ENCODE peak calls at places on chromosomes 1 and 21, in six cellular contexts. V is AG09319, E is progenitor cell of endocrine pancreas, L is Peyer's patch, J is HFF-Myc, Q is neural crest cell. X is an unnamed sample.

GRCh38 chr1:20521960-20522861 is 14.3 kb upstream of the MUL1 start:
- DNase-seq in V (peak; percentile 30), E (peak; percentile 76), L (peak; percentile 57), J (peak; percentile 53), Q (peak; percentile 93), X (peak; percentile 87)

GRCh38 chr1:154263465-154264332 is 8.7 kb upstream of the HAX1 start:
- DNase-seq in V (no peak), E (no peak), L (no peak), J (no peak), Q (no peak), X (no peak)

GRCh38 chr1:33612877-33613487 is 140.5 kb downstream of the ZSCAN20 start:
- DNase-seq in V (peak; percentile 31), E (peak; percentile 64), L (no peak), J (peak; percentile 47), Q (peak; percentile 75), X (peak; percentile 80)

GRCh38 chr1:176696109-176696508 is 233.1 kb downstream of the PAPPA2 start:
- DNase-seq in V (no peak), E (no peak), L (no peak), J (no peak), Q (no peak), X (peak; percentile 42)

GRCh38 chr1:6465461-6466005 is 440 bp downstream of the TNFRSF25 start:
- DNase-seq in V (no peak), E (no peak), L (no peak), J (no peak), Q (no peak), X (no peak)

GRCh38 chr1:21523297-21523813 is 14.1 kb downstream of the ALPL start:
- DNase-seq in V (no peak), E (no peak), L (no peak), J (no peak), Q (no peak), X (no peak)

GRCh38 chr1:157348538-157349480 is 203.5 kb downstream of the FCRL5 start:
- DNase-seq in V (no peak), E (no peak), L (no peak), J (no peak), Q (no peak), X (no peak)

GRCh38 chr1:87330201-87330953 is 1.7 kb downstream of the LMO4 start:
- DNase-seq in V (no peak), E (no peak), L (no peak), J (no peak), Q (no peak), X (peak; percentile 27)

GRCh38 chr1:54796902-54797301 is 4.2 kb downstream of the TTC22 start:
- DNase-seq in V (no peak), E (no peak), L (peak; percentile 15), J (no peak), Q (no peak), X (no peak)

GRCh38 chr1:54792686-54793282 is 8.3 kb downstream of the TTC22 start:
- DNase-seq in V (no peak), E (no peak), L (peak; percentile 19), J (no peak), Q (no peak), X (peak; percentile 60)

GRCh38 chr1:54794401-54795099 is 6.6 kb downstream of the TTC22 start:
- DNase-seq in V (no peak), E (no peak), L (peak; percentile 91), J (no peak), Q (no peak), X (no peak)

GRCh38 chr1:54795841-54796468 is 5.2 kb downstream of the TTC22 start:
- DNase-seq in V (no peak), E (no peak), L (peak; percentile 88), J (no peak), Q (no peak), X (no peak)

GRCh38 chr1:54795100-54795665 is 5.9 kb downstream of the TTC22 start:
- DNase-seq in V (no peak), E (no peak), L (peak; percentile 55), J (no peak), Q (no peak), X (no peak)
- TF ChIP-seq CTCF in V (no peak), E (no peak), L (no peak), J (no peak), Q (no peak), X (no peak)

GRCh38 chr1:41891403-41891896 is 27.3 kb downstream of the HIVEP3 start:
- DNase-seq in V (no peak), E (no peak), L (peak; percentile 60), J (no peak), Q (no peak), X (no peak)
- TF ChIP-seq CTCF in V (no peak), E (no peak), L (peak; percentile 28), J (no peak), Q (no peak), X (no peak)

GRCh38 chr1:3785458-3786157 is 10.7 kb downstream of the LRRC47 start:
- DNase-seq in V (no peak), E (no peak), L (no peak), J (no peak), Q (peak; percentile 34), X (peak; percentile 43)
- TF ChIP-seq CTCF in V (no peak), E (peak; percentile 31), L (peak; percentile 52), J (peak; percentile 25), Q (peak; percentile 52), X (peak; percentile 42)

GRCh38 chr21:30072496-30072895 is 94.1 kb downstream of the CLDN17 start:
- DNase-seq in V (no peak), E (no peak), L (no peak), J (peak; percentile 0), Q (peak; percentile 2), X (peak; percentile 20)
- TF ChIP-seq CTCF in V (no peak), E (peak; percentile 45), L (no peak), J (peak; percentile 5), Q (peak; percentile 53), X (peak; percentile 28)

GRCh38 chr1:57122031-57122430 is 156.2 kb upstream of the C8B start:
- DNase-seq in V (no peak), E (no peak), L (no peak), J (no peak), Q (no peak), X (no peak)

GRCh38 chr1:57118948-57119637 is 153.3 kb upstream of the C8B start:
- DNase-seq in V (no peak), E (no peak), L (no peak), J (no peak), Q (no peak), X (no peak)

GRCh38 chr1:57127976-57128375 is 162.2 kb upstream of the C8B start:
- DNase-seq in V (no peak), E (no peak), L (no peak), J (no peak), Q (no peak), X (no peak)

GRCh38 chr1:57124170-57124569 is 158.4 kb upstream of the C8B start:
- DNase-seq in V (no peak), E (no peak), L (no peak), J (no peak), Q (no peak), X (no peak)

DNA sequence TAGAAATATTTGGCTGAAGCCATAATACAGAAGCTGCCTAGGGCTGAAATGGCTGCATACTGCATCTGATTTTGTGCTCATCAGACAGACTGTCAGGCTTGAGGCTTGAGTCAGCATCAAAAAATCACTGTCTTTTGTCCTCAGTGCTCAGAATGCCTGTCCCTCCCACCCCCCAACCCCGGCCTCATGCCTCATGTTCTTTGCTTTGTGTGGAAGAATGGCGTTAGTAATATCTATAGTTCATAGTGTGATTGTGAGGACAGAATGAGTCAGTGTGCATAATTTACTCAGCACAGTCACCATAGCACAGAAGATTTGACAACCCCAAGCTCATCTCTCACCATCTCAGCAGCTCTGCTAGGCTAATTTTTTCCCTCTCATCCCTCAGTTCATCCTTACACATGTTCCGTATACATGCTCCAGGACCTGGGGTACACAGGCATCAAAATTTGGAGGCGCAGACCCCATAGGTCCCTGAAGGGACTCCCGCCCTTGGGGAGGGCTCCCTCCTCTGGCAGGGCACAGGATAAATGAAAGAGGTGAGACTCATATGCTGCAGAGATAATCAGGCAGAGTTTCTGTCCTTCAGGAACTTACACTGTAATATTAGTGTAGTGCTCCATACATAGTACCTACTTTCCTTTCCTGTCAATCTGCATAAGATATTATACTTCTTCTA is 159.1 kb upstream of the C8B start:
- DNase-seq in V (no peak), E (no peak), L (no peak), J (no peak), Q (no peak), X (no peak)
- TF ChIP-seq CTCF in V (no peak), E (no peak), L (no peak), J (no peak), Q (peak; percentile 39), X (no peak)

GRCh38 chr21:15517394-15517793 is 212.4 kb upstream of the USP25 start:
- DNase-seq in V (no peak), E (no peak), L (no peak), J (no peak), Q (no peak), X (no peak)
- TF ChIP-seq CTCF in V (no peak), E (no peak), L (no peak), J (no peak), Q (no peak), X (no peak)

DNA sequence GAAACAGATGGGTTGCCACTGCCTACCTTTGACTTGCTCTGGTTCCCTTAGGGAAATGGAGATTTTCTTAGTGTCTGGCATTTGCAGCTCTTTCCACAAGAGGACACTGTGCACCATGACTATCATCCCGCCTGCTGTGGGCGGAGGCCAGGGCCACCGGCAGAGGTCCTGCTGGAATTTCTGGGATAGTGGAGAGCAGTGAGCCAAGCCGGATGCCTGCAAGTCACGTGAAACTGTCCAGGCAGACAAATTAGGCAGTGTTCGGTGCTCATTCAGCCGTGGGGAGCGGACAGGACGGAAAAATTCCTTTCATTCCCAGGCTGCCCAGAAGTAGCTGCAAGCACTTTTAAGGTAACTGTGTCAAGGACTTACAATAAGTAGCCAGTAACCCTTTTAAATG is 43.4 kb downstream of the IGSF5 start:
- DNase-seq in V (no peak), E (peak; percentile 71), L (no peak), J (peak; percentile 24), Q (peak; percentile 70), X (peak; percentile 83)
- TF ChIP-seq CTCF in V (peak; percentile 34), E (peak; percentile 90), L (peak; percentile 67), J (peak; percentile 54), Q (peak; percentile 94), X (peak; percentile 87)

GRCh38 chr1:109923946-109924275 is 13.3 kb downstream of the CSF1 start:
- DNase-seq in V (no peak), E (no peak), L (no peak), J (no peak), Q (no peak), X (no peak)
- TF ChIP-seq CTCF in V (no peak), E (no peak), L (no peak), J (no peak), Q (no peak), X (no peak)

X was measured in nephron progenitor cell.